ENCODE peak calls at places on chromosomes 13 and 19, in nine cellular contexts. One of them, this sample, is unnamed.

GRCh38 chr13:93147293-93147645 is 79.3 kb upstream of the GPC6 start:
- DNase-seq in PC-3: no peak
- DNase-seq in GM23248: no peak
- DNase-seq in K562: no peak
- DNase-seq in neural progenitor cell: no peak
- DNase-seq in HCT116: no peak
- DNase-seq in mammary epithelial cell: no peak
- DNase-seq in HepG2: no peak
- DNase-seq in Karpas-422: no peak
- DNase-seq in this sample: peak

GRCh38 chr19:40006273-40006691 is 9.4 kb downstream of the ZNF546 start:
- DNase-seq in PC-3: peak
- DNase-seq in GM23248: peak
- DNase-seq in K562: peak
- DNase-seq in neural progenitor cell: no peak
- DNase-seq in HCT116: no peak
- DNase-seq in mammary epithelial cell: peak
- DNase-seq in HepG2: no peak
- DNase-seq in Karpas-422: no peak
- DNase-seq in this sample: peak

GRCh38 chr13:113851826-113852535 is 11.9 kb downstream of the GAS6 start:
- DNase-seq in PC-3: no peak
- DNase-seq in GM23248: no peak
- DNase-seq in K562: no peak
- DNase-seq in neural progenitor cell: no peak
- DNase-seq in HCT116: no peak
- DNase-seq in mammary epithelial cell: no peak
- DNase-seq in HepG2: no peak
- DNase-seq in Karpas-422: no peak
- DNase-seq in this sample: no peak

GRCh38 chr13:111470933-111471332 is 150.5 kb downstream of the TEX29 start:
- DNase-seq in PC-3: no peak
- DNase-seq in GM23248: no peak
- DNase-seq in K562: no peak
- DNase-seq in neural progenitor cell: no peak
- DNase-seq in HCT116: no peak
- DNase-seq in mammary epithelial cell: no peak
- DNase-seq in HepG2: no peak
- DNase-seq in Karpas-422: peak
- DNase-seq in this sample: no peak

GRCh38 chr13:34942732-34943674 is 933 bp downstream of the NBEA start:
- DNase-seq in PC-3: peak
- DNase-seq in GM23248: peak
- DNase-seq in K562: no peak
- DNase-seq in neural progenitor cell: peak
- DNase-seq in HCT116: no peak
- DNase-seq in mammary epithelial cell: no peak
- DNase-seq in HepG2: no peak
- DNase-seq in Karpas-422: no peak
- DNase-seq in this sample: no peak

GRCh38 chr19:11288349-11288748 is 7.6 kb upstream of the TSPAN16 start:
- DNase-seq in PC-3: peak
- DNase-seq in GM23248: peak
- DNase-seq in K562: peak
- DNase-seq in neural progenitor cell: no peak
- DNase-seq in HCT116: no peak
- DNase-seq in mammary epithelial cell: no peak
- DNase-seq in HepG2: no peak
- DNase-seq in Karpas-422: peak
- DNase-seq in this sample: no peak

GRCh38 chr13:114034481-114034891 is 60.6 kb upstream of the C13orf46 start:
- DNase-seq in PC-3: no peak
- DNase-seq in GM23248: peak
- DNase-seq in K562: no peak
- DNase-seq in neural progenitor cell: no peak
- DNase-seq in HCT116: no peak
- DNase-seq in mammary epithelial cell: no peak
- DNase-seq in HepG2: no peak
- DNase-seq in Karpas-422: no peak
- DNase-seq in this sample: peak

GRCh38 chr19:3683866-3684816 is 16.1 kb downstream of the PIP5K1C start:
- DNase-seq in PC-3: no peak
- DNase-seq in GM23248: no peak
- DNase-seq in K562: peak
- DNase-seq in neural progenitor cell: no peak
- DNase-seq in HCT116: no peak
- DNase-seq in mammary epithelial cell: no peak
- DNase-seq in HepG2: no peak
- DNase-seq in Karpas-422: no peak
- DNase-seq in this sample: no peak

GRCh38 chr19:18118420-18119242 is 21.1 kb downstream of the MAST3 start:
- DNase-seq in PC-3: no peak
- DNase-seq in GM23248: peak
- DNase-seq in K562: no peak
- DNase-seq in neural progenitor cell: no peak
- DNase-seq in HCT116: no peak
- DNase-seq in mammary epithelial cell: no peak
- DNase-seq in HepG2: no peak
- DNase-seq in Karpas-422: no peak
- DNase-seq in this sample: peak

GRCh38 chr19:18117364-18117691 is 19.8 kb downstream of the MAST3 start:
- DNase-seq in PC-3: no peak
- DNase-seq in GM23248: no peak
- DNase-seq in K562: no peak
- DNase-seq in neural progenitor cell: no peak
- DNase-seq in HCT116: no peak
- DNase-seq in mammary epithelial cell: no peak
- DNase-seq in HepG2: no peak
- DNase-seq in Karpas-422: no peak
- DNase-seq in this sample: no peak

GRCh38 chr19:18120127-18120526 is 22.5 kb downstream of the MAST3 start:
- DNase-seq in PC-3: no peak
- DNase-seq in GM23248: no peak
- DNase-seq in K562: no peak
- DNase-seq in neural progenitor cell: no peak
- DNase-seq in HCT116: no peak
- DNase-seq in mammary epithelial cell: no peak
- DNase-seq in HepG2: no peak
- DNase-seq in Karpas-422: no peak
- DNase-seq in this sample: no peak

GRCh38 chr19:18119243-18120105 is 21.9 kb downstream of the MAST3 start:
- DNase-seq in PC-3: no peak
- DNase-seq in GM23248: no peak
- DNase-seq in K562: no peak
- DNase-seq in neural progenitor cell: no peak
- DNase-seq in HCT116: no peak
- DNase-seq in mammary epithelial cell: peak
- DNase-seq in HepG2: no peak
- DNase-seq in Karpas-422: peak
- DNase-seq in this sample: no peak

DNA sequence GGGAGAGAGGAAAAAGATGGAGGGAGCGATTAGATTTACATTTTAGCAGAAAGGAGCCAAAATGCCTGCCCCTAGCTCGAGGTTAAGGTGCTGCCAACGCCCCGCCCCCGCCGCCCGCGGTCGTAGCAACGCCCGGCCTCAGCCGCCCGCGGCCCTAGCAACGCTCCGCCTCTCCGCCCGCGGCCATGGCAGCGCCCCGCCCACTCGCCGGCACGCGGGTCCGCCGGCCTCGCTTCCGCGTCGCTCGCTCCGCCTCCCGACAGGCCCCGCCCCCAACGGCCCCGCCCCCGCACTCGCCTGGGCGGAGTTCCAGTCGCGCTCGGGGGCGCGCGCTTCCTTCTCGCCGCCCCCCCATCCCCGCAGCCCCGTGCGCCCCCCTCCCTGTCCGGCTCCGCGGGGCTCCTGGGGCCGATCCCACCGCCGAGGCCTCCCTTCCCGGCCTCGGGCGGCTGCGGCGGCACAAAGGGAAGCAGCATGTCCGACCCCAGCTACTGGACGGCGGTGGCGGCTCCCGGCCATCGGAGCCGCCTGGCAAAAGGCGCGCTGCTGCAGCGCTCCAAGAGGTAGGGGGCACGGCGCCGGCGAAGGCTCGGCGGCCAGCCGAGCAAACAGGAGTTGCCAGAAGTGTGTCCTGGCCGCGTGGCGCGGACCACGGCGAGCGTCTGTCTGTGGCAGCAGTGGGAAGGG is 20.3 kb downstream of the MAST3 start:
- DNase-seq in PC-3: peak
- DNase-seq in GM23248: peak
- DNase-seq in K562: peak
- DNase-seq in neural progenitor cell: peak
- DNase-seq in HCT116: peak
- DNase-seq in mammary epithelial cell: peak
- DNase-seq in HepG2: peak
- DNase-seq in Karpas-422: peak
- DNase-seq in this sample: peak
- H3K4me2 ChIP-seq in PC-3: peak
- H3K4me2 ChIP-seq in GM23248: peak
- H3K4me2 ChIP-seq in K562: peak
- H3K4me2 ChIP-seq in neural progenitor cell: peak
- H3K4me2 ChIP-seq in HCT116: peak
- H3K4me2 ChIP-seq in mammary epithelial cell: peak
- H3K4me2 ChIP-seq in HepG2: peak
- H3K4me2 ChIP-seq in Karpas-422: peak
- H3K4me2 ChIP-seq in this sample: peak

DNA sequence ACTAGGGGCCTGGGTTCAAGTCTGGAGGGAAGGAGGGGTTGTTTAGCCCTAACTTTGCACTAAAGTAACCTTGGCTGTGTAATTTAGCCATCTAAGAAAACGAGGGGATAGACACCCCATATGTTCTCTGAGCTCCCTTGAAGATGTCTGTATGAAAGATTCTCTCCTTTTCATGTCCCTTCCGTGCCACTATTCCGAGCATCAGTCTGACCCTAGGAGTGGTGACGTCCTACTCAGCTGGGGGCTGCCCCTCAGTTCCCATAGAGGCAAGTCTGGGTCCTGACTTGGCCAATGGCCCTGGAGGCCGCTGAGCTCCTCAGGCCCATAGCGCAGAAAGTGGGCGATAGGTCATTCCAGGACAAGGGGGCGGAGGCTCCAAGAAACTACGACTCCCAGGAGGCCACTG is 790 bp upstream of the WDFY2 start:
- DNase-seq in PC-3: no peak
- DNase-seq in GM23248: no peak
- DNase-seq in K562: no peak
- DNase-seq in neural progenitor cell: no peak
- DNase-seq in HCT116: no peak
- DNase-seq in mammary epithelial cell: no peak
- DNase-seq in HepG2: no peak
- DNase-seq in Karpas-422: no peak
- DNase-seq in this sample: no peak
- H3K9ac ChIP-seq in PC-3: peak
- H3K9ac ChIP-seq in GM23248: peak
- H3K9ac ChIP-seq in K562: peak
- H3K9ac ChIP-seq in neural progenitor cell: no peak
- H3K9ac ChIP-seq in HCT116: peak
- H3K9ac ChIP-seq in mammary epithelial cell: no peak
- H3K9ac ChIP-seq in HepG2: peak
- H3K9ac ChIP-seq in Karpas-422: peak
- H3K9ac ChIP-seq in this sample: no peak

GRCh38 chr19:14138576-14139265 is 2.3 kb upstream of the ASF1B start:
- DNase-seq in PC-3: no peak
- DNase-seq in GM23248: peak
- DNase-seq in K562: no peak
- DNase-seq in neural progenitor cell: no peak
- DNase-seq in HCT116: no peak
- DNase-seq in mammary epithelial cell: no peak
- DNase-seq in HepG2: no peak
- DNase-seq in Karpas-422: no peak
- DNase-seq in this sample: peak

GRCh38 chr19:14139944-14140343 is 3.6 kb upstream of the ASF1B start:
- DNase-seq in PC-3: no peak
- DNase-seq in GM23248: no peak
- DNase-seq in K562: no peak
- DNase-seq in neural progenitor cell: peak
- DNase-seq in HCT116: no peak
- DNase-seq in mammary epithelial cell: no peak
- DNase-seq in HepG2: no peak
- DNase-seq in Karpas-422: no peak
- DNase-seq in this sample: no peak

GRCh38 chr19:14136509-14137281 is at the start of gene ASF1B:
- DNase-seq in PC-3: peak
- DNase-seq in GM23248: peak
- DNase-seq in K562: peak
- DNase-seq in neural progenitor cell: peak
- DNase-seq in HCT116: peak
- DNase-seq in mammary epithelial cell: peak
- DNase-seq in HepG2: peak
- DNase-seq in Karpas-422: peak
- DNase-seq in this sample: peak

GRCh38 chr19:14135985-14136508 is 342 bp downstream of the ASF1B start:
- DNase-seq in PC-3: no peak
- DNase-seq in GM23248: no peak
- DNase-seq in K562: no peak
- DNase-seq in neural progenitor cell: no peak
- DNase-seq in HCT116: no peak
- DNase-seq in mammary epithelial cell: no peak
- DNase-seq in HepG2: no peak
- DNase-seq in Karpas-422: no peak
- DNase-seq in this sample: no peak

GRCh38 chr19:14135355-14135754 is 1.0 kb downstream of the ASF1B start:
- DNase-seq in PC-3: no peak
- DNase-seq in GM23248: no peak
- DNase-seq in K562: no peak
- DNase-seq in neural progenitor cell: no peak
- DNase-seq in HCT116: no peak
- DNase-seq in mammary epithelial cell: no peak
- DNase-seq in HepG2: no peak
- DNase-seq in Karpas-422: no peak
- DNase-seq in this sample: no peak
- H3K4me3 ChIP-seq in PC-3: peak
- H3K4me3 ChIP-seq in GM23248: peak
- H3K4me3 ChIP-seq in K562: peak
- H3K4me3 ChIP-seq in neural progenitor cell: peak
- H3K4me3 ChIP-seq in HCT116: peak
- H3K4me3 ChIP-seq in mammary epithelial cell: peak
- H3K4me3 ChIP-seq in HepG2: peak
- H3K4me3 ChIP-seq in Karpas-422: peak
- H3K4me3 ChIP-seq in this sample: peak

DNA sequence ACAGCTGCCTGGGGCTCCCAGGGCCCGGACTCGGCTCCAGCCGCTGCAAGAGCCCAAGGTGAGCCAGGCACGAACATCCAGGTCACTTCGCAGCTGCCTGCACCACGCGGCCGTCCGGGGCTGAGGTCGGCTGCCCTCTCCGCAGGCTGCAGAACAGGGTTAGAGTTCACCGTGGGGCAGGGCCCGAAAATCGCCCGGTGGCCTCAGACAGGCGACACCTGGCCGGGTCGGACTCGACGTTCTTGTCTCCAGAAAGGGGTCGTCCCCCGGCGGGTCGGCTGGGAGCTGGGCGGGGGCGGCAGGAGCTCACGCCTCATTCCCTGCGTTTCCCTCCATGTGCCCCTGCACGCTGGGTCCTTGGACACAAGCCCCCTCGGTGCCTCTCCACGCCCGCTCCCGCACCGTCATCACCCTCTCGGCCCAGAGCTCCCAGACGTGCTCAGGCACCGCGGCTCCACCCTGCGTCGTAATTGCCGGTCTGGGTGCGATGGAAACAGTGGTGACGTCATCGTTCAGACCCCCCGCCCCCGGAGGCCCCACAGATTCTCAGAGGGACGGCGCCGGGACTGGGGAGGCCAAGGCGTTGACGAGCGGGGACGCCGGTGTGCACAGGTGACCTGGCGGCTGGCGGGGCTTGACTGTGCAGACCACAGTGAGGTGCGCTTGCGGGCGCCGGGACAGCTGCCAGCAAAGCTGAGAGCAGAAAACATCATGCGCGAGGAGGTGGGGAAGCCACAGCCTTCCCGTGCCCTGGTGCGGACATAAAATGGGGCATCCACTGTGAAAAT is 4.0 kb upstream of the GRIN3B start:
- DNase-seq in PC-3: peak
- DNase-seq in GM23248: peak
- DNase-seq in K562: peak
- DNase-seq in neural progenitor cell: peak
- DNase-seq in HCT116: no peak
- DNase-seq in mammary epithelial cell: peak
- DNase-seq in HepG2: no peak
- DNase-seq in Karpas-422: peak
- DNase-seq in this sample: peak
- H3K4me2 ChIP-seq in PC-3: peak
- H3K4me2 ChIP-seq in GM23248: no peak
- H3K4me2 ChIP-seq in K562: peak
- H3K4me2 ChIP-seq in neural progenitor cell: peak
- H3K4me2 ChIP-seq in HCT116: peak
- H3K4me2 ChIP-seq in mammary epithelial cell: peak
- H3K4me2 ChIP-seq in HepG2: peak
- H3K4me2 ChIP-seq in Karpas-422: no peak
- H3K4me2 ChIP-seq in this sample: peak

This sample was measured in fibroblast of lung.